ENCODE peak calls at places on chromosomes 12 and 14, in eight cellular contexts. Q is progenitor cell of endocrine pancreas; S is stimulated activated CD4-positive, alpha-beta T cell treated with anti-CD3 and anti-CD28 coated beads, Interleukin-12 subunit alpha, Interleukin-12 subunit beta, amount 100 ng/mL, for 4 hours; E is mammary epithelial cell; W is globus pallidus; V is stimulated activated CD8-positive, alpha-beta memory T cell treated with anti-CD3 and anti-CD28 coated beads, Interleukin-2, amount 100 ng/mL, for 1 hour; Y is ACHN; P is WTC11. B is an unnamed sample.

GRCh38 chr12:94186461-94187237 is 38.3 kb downstream of the PLXNC1 start:
- DNase-seq in V (no peak), E (no peak), S (no peak), Y (no peak), Q (peak; percentile 39), W (peak; percentile 71), P (peak; percentile 91), B (peak; percentile 33)

GRCh38 chr12:71000255-71000654 is 79.7 kb upstream of the PTPRR start:
- DNase-seq in V (no peak), E (no peak), Q (no peak), S (no peak), P (no peak), Y (no peak), W (no peak), B (no peak)

GRCh38 chr12:92784795-92785562 is 82.2 kb downstream of the PLEKHG7 start:
- DNase-seq in S (no peak), Q (no peak), E (peak; percentile 78), W (peak; percentile 60), V (no peak), P (no peak), Y (peak; percentile 91), B (no peak)

GRCh38 chr12:10016881-10017280 is 6.5 kb downstream of the CLEC12B start:
- DNase-seq in V (no peak), W (no peak), Q (no peak), E (peak; percentile 16), Y (no peak), S (no peak), P (no peak), B (no peak)

GRCh38 chr14:54627718-54628345 is 60.9 kb downstream of the SAMD4A start:
- DNase-seq in E (no peak), Y (no peak), Q (no peak), V (no peak), S (no peak), P (no peak), W (peak; percentile 62), B (no peak)

GRCh38 chr12:69653703-69654102 is 43.0 kb upstream of the LRRC10 start:
- DNase-seq in W (no peak), E (peak; percentile 23), V (no peak), Y (no peak), P (no peak), Q (no peak), S (no peak), B (no peak)

GRCh38 chr12:46455648-46456352 is 83.2 kb upstream of the SLC38A2 start:
- DNase-seq in V (no peak), Y (no peak), E (peak; percentile 72), W (no peak), S (no peak), P (no peak), Q (no peak), B (no peak)

GRCh38 chr14:25042362-25043299 is 7.3 kb downstream of the STXBP6 start:
- DNase-seq in S (no peak), Q (no peak), Y (peak; percentile 4), E (no peak), V (no peak), W (peak; percentile 84), P (peak; percentile 24), B (no peak)

GRCh38 chr14:103540816-103541493 is 12.0 kb downstream of the TRMT61A start:
- DNase-seq in Q (no peak), E (no peak), S (no peak), Y (no peak), W (no peak), P (no peak), V (no peak), B (no peak)

GRCh38 chr12:67826946-67827719 is 162.1 kb upstream of the IFNG-AS1 start:
- DNase-seq in P (no peak), Q (no peak), E (peak; percentile 40), W (no peak), Y (peak; percentile 72), V (no peak), S (no peak), B (no peak)

GRCh38 chr12:6691473-6691872 is 2.3 kb upstream of the ZNF384 start:
- DNase-seq in W (peak; percentile 28), Y (no peak), Q (no peak), S (no peak), E (no peak), V (no peak), P (no peak), B (no peak)

B was measured in omental fat pad.